ENCODE peak calls at places on chromosomes 16 and 17, in four cellular contexts. O is HEK293T, A is uterus, U is activated gamma-delta T cell. H is an unnamed sample.

GRCh38 chr16:17529982-17530760 is 59.4 kb upstream of the XYLT1 start:
- DNase-seq in O (no peak), U (no peak), A (no peak), H (no peak)

GRCh38 chr16:29993903-29994612 is 1.4 kb downstream of the HIRIP3 start:
- DNase-seq in O (no peak), A (no peak), U (no peak), H (no peak)

GRCh38 chr16:12257926-12258561 is 281.5 kb downstream of the SNX29 start:
- DNase-seq in A (no peak), U (no peak), O (no peak), H (peak)

GRCh38 chr17:64773836-64774761 is 112.0 kb upstream of the SMURF2 start:
- DNase-seq in A (no peak), O (peak), U (no peak), H (no peak)

GRCh38 chr17:2094891-2095535 is 40.1 kb downstream of the HIC1 start:
- DNase-seq in O (no peak), U (no peak), A (peak), H (peak)

GRCh38 chr17:18319604-18320256 is 4.6 kb downstream of the SMCR8 start:
- DNase-seq in U (no peak), A (no peak), O (peak), H (no peak)

GRCh38 chr16:89193576-89194293 is 6.6 kb downstream of the SLC22A31 start:
- DNase-seq in U (no peak), A (no peak), O (no peak), H (peak)

GRCh38 chr17:19955099-19955498 is 22.5 kb downstream of the AKAP10 start:
- DNase-seq in O (no peak), U (no peak), A (no peak), H (no peak)

GRCh38 chr17:18129041-18129502 is 20.5 kb downstream of the MYO15A start:
- DNase-seq in A (no peak), U (no peak), O (no peak), H (no peak)

GRCh38 chr17:34511265-34511664 is 68.1 kb upstream of the TMEM132E start:
- DNase-seq in U (no peak), A (no peak), O (no peak), H (peak)

GRCh38 chr16:72612271-72612670 is 435.7 kb downstream of the ZFHX3 start:
- DNase-seq in A (no peak), U (no peak), O (no peak), H (no peak)

GRCh38 chr17:16952401-16952800 is 19.5 kb downstream of the TNFRSF13B start:
- DNase-seq in A (no peak), U (no peak), O (no peak), H (no peak)

GRCh38 chr17:8820311-8821010 is 21.3 kb upstream of the MFSD6L start:
- DNase-seq in A (no peak), U (no peak), O (no peak), H (no peak)

GRCh38 chr16:73433493-73434307 is 385.8 kb upstream of the ZFHX3 start:
- DNase-seq in O (no peak), A (no peak), U (no peak), H (no peak)

GRCh38 chr17:14790518-14790917 is 474.6 kb downstream of the PMP22 start:
- DNase-seq in O (no peak), U (no peak), A (no peak), H (no peak)

GRCh38 chr16:60788631-60789030 is 1247.6 kb downstream of the CDH8 start:
- DNase-seq in U (no peak), A (no peak), O (no peak), H (no peak)

GRCh38 chr16:57863434-57864160 is 61.3 kb upstream of the KIFC3 start:
- DNase-seq in O (peak), A (peak), U (no peak), H (peak)

GRCh38 chr16:31696968-31697743 is 169.5 kb downstream of the AHSP start:
- DNase-seq in O (peak), A (no peak), U (no peak), H (no peak)

GRCh38 chr17:62628845-62629555 is 1.5 kb downstream of the MRC2 start:
- DNase-seq in A (peak), U (no peak), O (no peak), H (peak)

GRCh38 chr16:87829123-87829980 is 40.0 kb downstream of the SLC7A5 start:
- DNase-seq in O (no peak), A (no peak), U (no peak), H (no peak)

GRCh38 chr16:52480237-52480636 is 66.7 kb downstream of the TOX3 start:
- DNase-seq in O (no peak), A (no peak), U (no peak), H (no peak)

GRCh38 chr16:26911436-26911835 is 155.3 kb upstream of the C16orf82 start:
- DNase-seq in A (no peak), U (no peak), O (no peak), H (no peak)

GRCh38 chr16:16163109-16163508 is 60.2 kb downstream of the ABCC6 start:
- DNase-seq in U (no peak), O (no peak), A (no peak), H (no peak)

GRCh38 chr17:43900183-43900857 is 7.0 kb downstream of the MPP2 start:
- DNase-seq in A (peak), O (peak), U (peak), H (peak)

GRCh38 chr16:2675714-2676113 is 6.6 kb upstream of the KCTD5 start:
- DNase-seq in A (no peak), O (no peak), U (no peak), H (no peak)

GRCh38 chr17:45814622-45815606 is 29.8 kb upstream of the SPPL2C start:
- DNase-seq in A (no peak), U (no peak), O (no peak), H (no peak)

GRCh38 chr17:31580331-31581021 is 189.0 kb downstream of the RAB11FIP4 start:
- DNase-seq in A (peak), U (no peak), O (no peak), H (no peak)

GRCh38 chr16:80591071-80591935 is 50.5 kb downstream of the DYNLRB2 start:
- DNase-seq in U (no peak), O (no peak), A (no peak), H (no peak)

GRCh38 chr16:5012887-5013286 is 20.8 kb downstream of the NAGPA start:
- DNase-seq in O (no peak), A (no peak), U (no peak), H (no peak)

GRCh38 chr16:50354629-50355456 is 13.9 kb downstream of the BRD7 start:
- DNase-seq in A (no peak), O (no peak), U (no peak), H (no peak)

GRCh38 chr16:86490859-86491642 is 19.3 kb upstream of the FOXF1 start:
- DNase-seq in O (no peak), U (no peak), A (no peak), H (no peak)

GRCh38 chr16:9908613-9909012 is 273.6 kb downstream of the GRIN2A start:
- DNase-seq in O (no peak), A (peak), U (no peak), H (peak)

GRCh38 chr17:77474292-77474988 is 333.7 kb downstream of the SEC14L1 start:
- DNase-seq in U (no peak), O (no peak), A (no peak), H (no peak)

GRCh38 chr17:18862011-18862410 is 4.1 kb downstream of the PRPSAP2 start:
- DNase-seq in O (no peak), A (peak), U (no peak), H (no peak)

H was measured in heart left ventricle.